ENCODE peak calls at places on chromosomes 13 and 19, in eight cellular contexts. T, G, M, C, S, W, V and L are unnamed samples.

GRCh38 chr19:8116437-8117293 is 32.7 kb downstream of the FBN3 start:
- DNase-seq in M (no peak), S (peak), W (no peak), G (no peak), T (no peak), C (no peak), V (no peak), L (no peak)

GRCh38 chr19:48152552-48152951 is 17.6 kb downstream of the LIG1 start:
- DNase-seq in V (peak), T (peak), S (peak), C (peak), W (peak), M (no peak), G (no peak), L (peak)

GRCh38 chr19:4829001-4829712 is 2.4 kb downstream of the TICAM1 start:
- DNase-seq in T (no peak), W (no peak), C (no peak), M (no peak), S (peak), V (no peak), G (no peak), L (no peak)

GRCh38 chr19:11674067-11674492 is 64.7 kb downstream of the ZNF823 start:
- DNase-seq in C (no peak), W (no peak), V (no peak), T (no peak), M (no peak), G (no peak), S (no peak), L (no peak)

GRCh38 chr13:74040200-74040599 is 94.0 kb downstream of the KLF12 start:
- DNase-seq in G (no peak), S (peak), T (peak), W (no peak), V (no peak), C (peak), M (no peak), L (no peak)

GRCh38 chr13:59447846-59448620 is 715.7 kb downstream of the DIAPH3 start:
- DNase-seq in V (no peak), M (no peak), G (peak), T (no peak), W (no peak), C (peak), S (no peak), L (peak)

GRCh38 chr19:20167020-20167644 is at the start of gene ZNF486:
- DNase-seq in W (peak), S (peak), C (peak), G (peak), V (peak), T (peak), M (no peak), L (peak)

GRCh38 chr19:15640294-15640903 is at the start of gene CYP4F3:
- DNase-seq in T (peak), C (no peak), G (no peak), M (peak), S (peak), V (no peak), W (peak), L (no peak)

GRCh38 chr19:56119585-56119978 is 1.5 kb downstream of the ZNF787 start:
- DNase-seq in W (no peak), S (peak), T (no peak), M (no peak), V (no peak), G (no peak), C (peak), L (peak)

GRCh38 chr13:43830481-43830873 is 43.7 kb upstream of the ENOX1 start:
- DNase-seq in M (no peak), G (peak), T (no peak), S (no peak), V (peak), W (no peak), C (peak), L (peak)

GRCh38 chr13:77329133-77330008 is 2.5 kb upstream of the MYCBP2 start:
- DNase-seq in W (peak), S (peak), G (peak), T (peak), M (peak), V (peak), C (peak), L (peak)
- H3K4me3 ChIP-seq in W (peak), S (peak), G (peak), T (peak), M (peak), V (peak), C (peak), L (peak)

DNA sequence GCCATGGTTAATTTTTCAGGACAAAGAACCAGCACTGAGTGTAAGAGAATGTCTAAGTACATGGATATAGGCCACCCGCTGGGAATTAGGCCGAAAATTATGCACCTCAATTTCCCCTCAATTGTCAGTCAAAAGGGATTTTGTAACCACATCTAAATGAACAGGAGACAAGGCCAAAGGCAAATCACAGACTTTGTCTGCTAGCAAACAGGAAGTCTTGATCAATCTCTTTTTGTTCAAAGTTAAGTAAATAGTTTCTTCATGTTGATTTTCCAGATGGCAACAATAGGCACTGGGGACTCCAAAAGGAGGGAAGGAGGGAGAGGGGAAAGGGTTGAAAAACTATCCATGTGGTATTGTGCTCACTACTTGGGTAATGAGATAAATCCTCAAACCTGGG is 276.0 kb downstream of the COG6 start:
- DNase-seq in V (no peak), C (no peak), T (no peak), M (no peak), W (no peak), G (no peak), S (no peak), L (no peak)
- TF ChIP-seq CTCF in V (no peak), C (no peak), T (no peak), M (no peak), W (no peak), G (no peak), S (no peak), L (no peak)

GRCh38 chr13:46179576-46180368 is 2.2 kb downstream of the LCP1 start:
- DNase-seq in W (no peak), M (no peak), C (no peak), G (no peak), S (peak), V (no peak), T (peak), L (no peak)
- H3K4me3 ChIP-seq in W (no peak), M (no peak), C (no peak), G (no peak), S (no peak), V (no peak), T (peak), L (no peak)

GRCh38 chr19:13281567-13282291 is 131.5 kb downstream of the IER2 start:
- DNase-seq in W (no peak), S (no peak), V (no peak), T (no peak), G (no peak), M (no peak), C (no peak), L (peak)

GRCh38 chr19:13286195-13286985 is 136.2 kb downstream of the IER2 start:
- DNase-seq in V (no peak), T (no peak), W (no peak), M (no peak), S (no peak), C (no peak), G (no peak), L (no peak)

GRCh38 chr19:13282486-13283065 is 132.4 kb downstream of the IER2 start:
- DNase-seq in G (no peak), M (no peak), V (no peak), T (no peak), S (no peak), C (no peak), W (no peak), L (no peak)

GRCh38 chr19:13284929-13285928 is 135.0 kb downstream of the IER2 start:
- DNase-seq in T (no peak), S (no peak), M (no peak), V (no peak), W (no peak), C (no peak), G (no peak), L (no peak)

GRCh38 chr19:13283871-13284270 is 133.7 kb downstream of the IER2 start:
- DNase-seq in C (no peak), T (no peak), G (no peak), V (no peak), W (no peak), S (no peak), M (no peak), L (no peak)
- TF ChIP-seq CTCF in C (no peak), T (no peak), G (no peak), V (no peak), W (no peak), S (no peak), M (no peak), L (no peak)

DNA sequence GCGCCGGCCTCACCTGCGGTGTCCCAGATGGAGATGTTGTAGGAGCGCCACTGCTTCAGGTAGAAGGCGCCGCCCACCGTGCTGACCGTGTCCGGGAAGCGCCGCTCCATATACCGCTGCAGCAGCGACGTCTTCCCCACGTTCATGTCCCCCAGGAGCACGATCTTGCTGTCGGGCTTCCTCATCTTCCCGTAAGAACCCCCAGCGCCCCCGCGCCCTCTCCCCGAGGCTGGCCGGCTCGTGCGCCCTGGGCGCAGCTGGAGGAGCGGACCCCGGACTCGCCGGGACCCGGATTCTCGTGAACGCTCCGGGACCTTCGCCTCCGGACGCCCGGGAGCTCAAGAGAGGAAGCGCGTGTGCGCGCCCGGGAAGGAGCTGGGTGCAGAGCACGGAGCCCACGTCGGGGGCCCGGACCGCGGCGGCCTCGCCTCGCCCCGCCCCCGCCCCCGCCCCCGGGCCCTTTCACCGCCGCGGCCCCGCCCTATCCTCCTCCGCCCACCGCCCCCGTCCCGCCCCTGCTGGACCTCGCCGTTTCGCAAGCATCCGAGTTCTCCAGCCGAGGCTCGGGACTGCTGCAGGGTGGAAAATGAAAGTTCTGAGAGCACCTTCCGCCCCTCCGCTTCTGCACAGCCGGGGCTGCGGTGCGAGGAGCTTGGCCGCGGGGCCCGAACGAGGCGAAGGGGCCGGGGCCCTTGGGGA is at the start of gene RAB20:
- DNase-seq in V (no peak), W (peak), M (no peak), S (peak), C (peak), T (peak), G (no peak), L (peak)
- H3K4me3 ChIP-seq in V (peak), W (peak), M (peak), S (peak), C (peak), T (peak), G (peak), L (peak)

GRCh38 chr19:680287-681028 is 4.3 kb downstream of the FSTL3 start:
- DNase-seq in M (peak), W (peak), V (peak), T (peak), G (peak), S (peak), C (peak), L (peak)
- TF ChIP-seq CTCF in M (peak), W (no peak), V (no peak), T (peak), G (peak), S (peak), C (peak), L (peak)